ENCODE peak calls at places on chromosomes 2 and 18, in nine cellular contexts. N is stomach; D is GM12865; C is GM12864; F is CD4-positive, CD25-positive, alpha-beta regulatory T cell; A is effector memory CD4-positive, alpha-beta T cell; O is CD8-positive, alpha-beta T cell; E is GM23338; I is lower leg skin. X is an unnamed sample.

GRCh38 chr2:162091325-162092007 is 17.5 kb upstream of the DPP4 start:
- DNase-seq in N (no peak), D (no peak), C (no peak), F (no peak), A (no peak), O (peak; percentile 7), E (peak; percentile 64), I (no peak), X (no peak)

GRCh38 chr2:181152221-181152620 is 171.8 kb downstream of the UBE2E3 start:
- DNase-seq in N (no peak), D (no peak), C (no peak), F (no peak), A (no peak), O (no peak), E (no peak), I (no peak), X (peak; percentile 60)

GRCh38 chr18:3706279-3707097 is 256.5 kb downstream of the TGIF1 start:
- DNase-seq in N (no peak), D (no peak), C (no peak), F (no peak), A (no peak), O (no peak), E (no peak), I (no peak), X (no peak)

GRCh38 chr2:142965464-142965863 is 88.0 kb downstream of the KYNU start:
- DNase-seq in N (no peak), D (no peak), C (no peak), F (no peak), A (no peak), O (no peak), E (no peak), I (no peak), X (peak; percentile 66)

GRCh38 chr2:29033172-29033571 is 41.2 kb downstream of the PCARE start:
- DNase-seq in N (no peak), D (no peak), C (no peak), F (no peak), A (no peak), O (no peak), E (peak; percentile 52), I (no peak), X (peak; percentile 63)

GRCh38 chr18:36284671-36285295 is 12.7 kb upstream of the FHOD3 start:
- DNase-seq in N (no peak), D (peak; percentile 80), C (peak; percentile 39), F (peak; percentile 62), A (peak; percentile 31), O (peak; percentile 43), E (peak; percentile 88), I (no peak), X (peak; percentile 70)

GRCh38 chr2:17441055-17441771 is 77.0 kb downstream of the RAD51AP2 start:
- DNase-seq in N (no peak), D (no peak), C (no peak), F (no peak), A (no peak), O (no peak), E (no peak), I (no peak), X (no peak)

GRCh38 chr2:152740743-152741328 is 22.4 kb downstream of the ARL6IP6 start:
- DNase-seq in N (no peak), D (peak; percentile 62), C (no peak), F (peak; percentile 64), A (no peak), O (no peak), E (peak; percentile 55), I (no peak), X (peak; percentile 68)

GRCh38 chr2:131047275-131047652 is 46.0 kb downstream of the FAM168B start:
- DNase-seq in N (no peak), D (no peak), C (no peak), F (no peak), A (no peak), O (no peak), E (no peak), I (no peak), X (no peak)

GRCh38 chr2:8676191-8676914 is 5.5 kb upstream of the ID2 start:
- DNase-seq in N (peak; percentile 78), D (no peak), C (no peak), F (no peak), A (no peak), O (no peak), E (peak; percentile 63), I (peak; percentile 98), X (peak; percentile 91)

DNA sequence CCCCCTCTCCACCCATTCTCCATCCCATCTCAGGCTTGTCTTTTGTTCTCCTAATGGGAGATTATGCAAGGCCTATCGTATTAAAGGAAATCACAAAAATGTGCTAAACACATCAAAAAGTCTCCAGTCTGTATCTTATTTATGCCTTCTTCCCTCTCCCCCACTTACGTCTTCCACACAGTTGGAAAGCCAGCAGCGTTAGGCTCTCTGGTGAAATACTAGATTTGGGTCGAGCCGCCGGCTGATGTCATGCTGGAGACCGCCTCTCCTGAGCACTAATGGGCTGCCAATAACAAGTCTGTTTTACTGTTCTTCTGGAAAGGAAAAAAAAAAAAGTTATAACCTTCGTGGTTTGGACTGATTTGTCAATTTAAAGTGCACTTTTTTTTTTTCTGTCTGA is 182.7 kb upstream of the SIX2 start:
- DNase-seq in N (no peak), D (no peak), C (no peak), F (no peak), A (no peak), O (no peak), E (no peak), I (peak; percentile 72), X (peak; percentile 80)
- H3K4me3 ChIP-seq in N (no peak overlapping the region), D (no peak overlapping the region), C (no peak overlapping the region), F (no peak overlapping the region), A (no peak overlapping the region), O (no peak overlapping the region), E (no peak overlapping the region), I (no peak overlapping the region), X (no peak overlapping the region)

DNA sequence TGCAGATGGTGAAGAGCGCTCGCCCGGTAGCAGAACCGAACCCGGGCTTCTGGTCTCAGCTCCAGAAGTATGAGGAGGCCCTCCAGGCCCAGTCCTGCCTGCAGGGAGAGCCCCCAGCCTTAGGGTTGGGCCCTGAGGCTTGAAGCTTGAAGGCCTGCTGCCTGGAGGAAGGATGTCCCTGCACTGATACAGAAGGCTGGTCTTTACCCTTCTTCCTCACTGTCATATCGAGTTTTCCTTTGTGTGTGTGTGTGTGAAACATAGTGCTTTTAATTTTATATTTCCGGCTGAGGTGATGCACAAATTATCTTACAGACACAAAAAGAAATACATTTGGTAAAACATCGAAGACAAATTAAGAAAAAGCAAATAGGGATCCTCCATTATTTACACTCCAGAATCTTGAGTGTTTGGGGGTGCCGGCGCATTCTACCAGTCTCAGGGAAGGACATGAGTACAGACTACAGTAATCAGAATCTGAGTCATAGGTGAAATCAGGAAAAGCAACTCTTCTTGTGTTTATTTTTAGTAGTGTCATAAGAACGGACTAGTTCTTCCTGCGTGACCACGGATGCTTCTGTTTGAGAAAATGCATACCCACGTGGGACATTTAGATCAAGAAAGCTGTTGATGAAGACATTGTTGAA is 1.3 kb downstream of the DUSP28 start:
- DNase-seq in N (no peak), D (peak; percentile 75), C (no peak), F (no peak), A (no peak), O (no peak), E (no peak), I (peak; percentile 73), X (peak; percentile 67)
- H3K4me3 ChIP-seq in N (peak overlapping the region; percentile 62), D (peak overlapping the region; percentile 90), C (peak overlapping the region; percentile 74), F (peak overlapping the region; percentile 90), A (peak overlapping the region; percentile 72), O (peak overlapping the region; percentile 76), E (peak overlapping the region; percentile 81), I (peak overlapping the region; percentile 22), X (peak overlapping the region; percentile 62)

GRCh38 chr2:112622528-112622849 is 23.2 kb upstream of the SLC20A1 start:
- DNase-seq in N (peak; percentile 2), D (no peak), C (no peak), F (no peak), A (no peak), O (no peak), E (no peak), I (peak; percentile 39), X (peak; percentile 92)
- H3K4me3 ChIP-seq in N (no peak overlapping the region), D (no peak overlapping the region), C (no peak overlapping the region), F (no peak overlapping the region), A (no peak overlapping the region), O (no peak overlapping the region), E (no peak overlapping the region), I (no peak overlapping the region), X (no peak overlapping the region)

DNA sequence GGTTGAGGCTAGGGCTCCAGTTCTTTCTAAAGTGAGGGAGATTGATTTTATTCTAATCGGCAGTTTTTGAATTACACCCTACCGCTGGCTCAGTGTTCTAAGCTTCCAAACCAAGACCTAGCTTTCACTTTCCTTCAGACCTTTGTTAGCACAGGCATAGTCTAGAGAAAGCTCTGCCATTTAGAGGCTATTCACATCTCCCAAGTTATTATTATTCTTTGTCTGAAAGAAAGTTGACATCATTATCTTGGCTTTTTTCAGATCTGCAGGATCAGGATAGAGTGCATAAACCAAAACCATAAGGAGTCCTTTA is 276.8 kb downstream of the ASXL3 start:
- DNase-seq in N (no peak), D (no peak), C (no peak), F (no peak), A (no peak), O (no peak), E (no peak), I (no peak), X (no peak)
- H3K4me3 ChIP-seq in N (no peak overlapping the region), D (no peak overlapping the region), C (no peak overlapping the region), F (no peak overlapping the region), A (no peak overlapping the region), O (no peak overlapping the region), E (no peak overlapping the region), I (no peak overlapping the region), X (no peak overlapping the region)

DNA sequence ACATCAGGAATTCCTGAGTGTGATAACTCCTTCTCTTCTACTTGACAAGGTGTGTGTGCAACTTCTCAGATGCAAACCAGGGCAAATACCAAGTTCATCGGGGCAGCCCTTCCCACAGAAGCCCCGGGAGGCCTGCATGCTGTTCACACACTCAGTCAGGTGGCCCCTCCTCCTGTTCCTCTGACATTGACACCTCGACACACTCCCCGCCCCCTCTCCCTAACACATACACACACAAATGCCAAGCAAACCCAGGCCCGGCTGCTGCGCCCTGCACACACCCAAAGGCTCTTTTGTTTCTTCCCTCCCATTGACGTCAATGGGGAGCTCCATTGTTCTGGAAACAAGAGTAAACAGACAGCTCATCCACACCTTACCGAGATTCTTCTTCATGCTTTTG is 1.7 kb upstream of the PER2 start:
- DNase-seq in N (peak; percentile 90), D (peak; percentile 50), C (no peak), F (no peak), A (no peak), O (peak; percentile 49), E (peak; percentile 72), I (peak; percentile 93), X (no peak)
- H3K4me3 ChIP-seq in N (no peak overlapping the region), D (peak overlapping the region; percentile 68), C (no peak overlapping the region), F (peak overlapping the region; percentile 71), A (no peak overlapping the region), O (no peak overlapping the region), E (peak overlapping the region; percentile 78), I (no peak overlapping the region), X (no peak overlapping the region)

DNA sequence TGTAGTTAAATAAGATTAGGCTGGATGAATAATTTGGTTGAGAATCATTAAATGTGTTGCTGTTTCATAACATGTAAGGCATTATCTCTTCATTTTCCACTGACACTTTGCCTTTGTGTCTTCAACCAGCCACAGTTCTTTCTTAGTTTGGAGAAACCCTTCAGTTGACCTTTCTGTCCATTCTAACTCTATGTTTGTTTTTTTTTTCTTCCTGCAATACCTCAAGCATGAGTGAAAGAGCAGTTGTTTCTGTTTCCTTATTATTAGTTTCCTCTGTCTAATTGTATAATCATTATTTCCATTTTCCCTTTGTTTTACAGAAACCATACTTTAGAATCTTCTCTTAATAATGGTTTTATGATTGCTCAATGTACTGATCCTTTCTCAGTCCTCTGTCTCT is 25.6 kb downstream of the HADHB start:
- DNase-seq in N (no peak), D (no peak), C (no peak), F (no peak), A (no peak), O (no peak), E (no peak), I (no peak), X (no peak)
- H3K4me3 ChIP-seq in N (no peak overlapping the region), D (no peak overlapping the region), C (no peak overlapping the region), F (no peak overlapping the region), A (no peak overlapping the region), O (no peak overlapping the region), E (no peak overlapping the region), I (no peak overlapping the region), X (no peak overlapping the region)

X was measured in AG10803.